ENCODE peak calls at places on chromosomes 12 and 14, in seven cellular contexts. V is psoas muscle, R is adipocyte, D is GM23248, I is prostate gland, T is HAP-1, F is aorta. Z is an unnamed sample.
A peak's percentile ranks its signal among the peaks of the same experiment; 100 is the strongest.

GRCh38 chr14:21095430-21096205 is 2.8 kb downstream of the ZNF219 start:
- DNase-seq in V (no peak), R (peak; percentile 34), D (peak; percentile 67), I (no peak), T (no peak), F (no peak), Z (no peak)

GRCh38 chr14:75361751-75362433 is 65.9 kb upstream of the JDP2 start:
- DNase-seq in V (peak; percentile 61), R (peak; percentile 61), D (peak; percentile 73), I (no peak), T (no peak), F (peak; percentile 84), Z (no peak)

GRCh38 chr12:120488057-120488660 is 7.8 kb upstream of the DYNLL1 start:
- DNase-seq in V (no peak), R (no peak), D (no peak), I (no peak), T (no peak), F (no peak), Z (no peak)

GRCh38 chr12:123937707-123938600 is 34.7 kb downstream of the CCDC92 start:
- DNase-seq in V (no peak), R (peak; percentile 39), D (no peak), I (no peak), T (no peak), F (no peak), Z (no peak)

GRCh38 chr12:106254724-106255123 is 6.9 kb upstream of the CKAP4 start:
- DNase-seq in V (no peak), R (no peak), D (no peak), I (no peak), T (no peak), F (no peak), Z (no peak)

GRCh38 chr12:63808631-63809030 is 28.9 kb downstream of the RXYLT1 start:
- DNase-seq in V (no peak), R (no peak), D (no peak), I (no peak), T (no peak), F (no peak), Z (no peak)

GRCh38 chr12:100141998-100142850 is 450 bp downstream of the BLTP3B start:
- DNase-seq in V (peak; percentile 40), R (peak; percentile 69), D (peak; percentile 70), I (peak; percentile 82), T (peak; percentile 48), F (peak; percentile 82), Z (no peak)

GRCh38 chr14:92452471-92452870 is 61.1 kb upstream of the RIN3 start:
- DNase-seq in V (no peak), R (no peak), D (no peak), I (no peak), T (no peak), F (no peak), Z (no peak)

GRCh38 chr12:108826115-108826806 is 31.1 kb downstream of the SSH1 start:
- DNase-seq in V (peak; percentile 72), R (peak; percentile 89), D (peak; percentile 97), I (no peak), T (no peak), F (peak; percentile 84), Z (no peak)

GRCh38 chr12:109998904-109999648 is at the start of gene ANKRD13A:
- DNase-seq in V (peak; percentile 90), R (peak; percentile 95), D (peak; percentile 94), I (peak; percentile 87), T (peak; percentile 92), F (peak; percentile 93), Z (peak; percentile 94)
- H3K4me3 ChIP-seq in V (peak within 1 kb of the TSS; percentile 93), R (peak within 1 kb of the TSS; percentile 98), D (peak within 1 kb of the TSS; percentile 96), I (peak within 1 kb of the TSS; percentile 96), T (peak within 1 kb of the TSS; percentile 63), F (peak within 1 kb of the TSS; percentile 82), Z (peak within 1 kb of the TSS; percentile 75)

GRCh38 chr12:54416908-54417603 is 2.0 kb downstream of the ITGA5 start:
- DNase-seq in V (no peak), R (peak; percentile 55), D (peak; percentile 40), I (no peak), T (no peak), F (no peak), Z (no peak)
- H3K4me3 ChIP-seq in V (peak overlapping the region; percentile 83), R (peak overlapping the region; percentile 94), D (peak overlapping the region; percentile 97), I (peak overlapping the region; percentile 95), T (no peak overlapping the region), F (peak overlapping the region; percentile 100), Z (no peak overlapping the region)

DNA sequence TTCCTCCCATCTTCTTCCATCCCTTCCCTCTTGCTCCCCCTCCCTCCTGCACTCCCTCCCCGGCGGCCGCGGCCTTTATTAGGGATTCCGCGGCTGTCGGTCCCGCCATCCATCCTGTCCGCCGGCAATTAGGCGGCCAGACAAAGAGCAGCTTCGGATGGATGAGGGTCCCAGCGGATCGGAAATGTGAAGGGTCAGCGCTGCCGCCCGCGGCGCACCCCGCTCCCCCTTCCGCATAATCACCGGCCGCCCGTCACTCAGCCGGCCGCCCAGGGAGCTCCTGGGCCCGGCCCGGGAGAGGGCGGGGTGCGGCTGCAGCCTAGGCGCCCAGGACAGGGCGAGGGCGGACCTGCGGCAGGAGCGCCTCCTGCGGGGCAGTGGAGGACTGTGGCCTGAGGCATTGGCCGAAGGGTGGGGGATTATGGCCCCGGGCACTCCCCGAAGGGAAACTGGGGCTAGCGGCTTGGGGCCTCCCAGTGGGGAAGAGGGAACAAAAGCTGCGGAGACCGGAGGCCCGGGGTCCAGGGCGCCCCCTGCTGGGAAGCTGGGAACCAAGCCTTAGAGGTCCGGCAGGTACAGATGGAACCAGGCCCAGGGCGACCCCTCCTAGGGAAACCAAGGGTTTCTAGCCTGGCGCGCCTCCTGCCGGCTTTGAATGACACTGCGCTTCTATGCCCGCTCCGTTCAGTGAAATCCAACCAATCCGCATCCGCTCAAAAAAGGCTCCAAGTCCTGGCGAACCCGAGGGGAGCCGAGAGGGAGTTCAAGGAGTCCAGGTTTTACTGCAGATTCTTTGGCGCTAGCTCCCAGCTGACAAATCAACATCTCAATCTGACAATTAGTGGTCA is 4.4 kb upstream of the DNAJC22 start:
- DNase-seq in V (peak; percentile 73), R (peak; percentile 88), D (peak; percentile 81), I (peak; percentile 48), T (peak; percentile 98), F (peak; percentile 91), Z (peak; percentile 68)
- H3K4me3 ChIP-seq in V (peak overlapping the region; percentile 61), R (peak overlapping the region; percentile 37), D (peak overlapping the region; percentile 67), I (peak overlapping the region; percentile 4), T (peak overlapping the region; percentile 39), F (no peak overlapping the region), Z (no peak overlapping the region)

GRCh38 chr14:56195727-56196126 is 77.5 kb downstream of the PELI2 start:
- DNase-seq in V (no peak), R (no peak), D (peak; percentile 14), I (no peak), T (no peak), F (no peak), Z (no peak)
- H3K4me3 ChIP-seq in V (peak overlapping the region; percentile 7), R (no peak overlapping the region), D (peak overlapping the region; percentile 12), I (no peak overlapping the region), T (no peak overlapping the region), F (no peak overlapping the region), Z (no peak overlapping the region)

GRCh38 chr12:66676241-66676640 is 2.6 kb downstream of the GRIP1 start:
- DNase-seq in V (no peak), R (no peak), D (no peak), I (no peak), T (no peak), F (no peak), Z (no peak)

GRCh38 chr12:66674495-66675122 is 4.3 kb downstream of the GRIP1 start:
- DNase-seq in V (no peak), R (no peak), D (no peak), I (no peak), T (no peak), F (no peak), Z (no peak)

GRCh38 chr12:66683073-66683472 is 4.2 kb upstream of the GRIP1 start:
- DNase-seq in V (no peak), R (no peak), D (no peak), I (no peak), T (no peak), F (no peak), Z (no peak)

GRCh38 chr12:66679441-66680069 is 679 bp upstream of the GRIP1 start:
- DNase-seq in V (no peak), R (no peak), D (no peak), I (no peak), T (no peak), F (no peak), Z (no peak)

GRCh38 chr12:66678640-66679268 is at the start of gene GRIP1:
- DNase-seq in V (no peak), R (no peak), D (no peak), I (no peak), T (peak; percentile 8), F (no peak), Z (peak; percentile 7)
- H3K4me3 ChIP-seq in V (peak within 1 kb of the TSS; percentile 48), R (peak within 1 kb of the TSS; percentile 59), D (no peak within 1 kb of the TSS), I (peak within 1 kb of the TSS; percentile 0), T (no peak within 1 kb of the TSS), F (peak within 1 kb of the TSS; percentile 61), Z (no peak within 1 kb of the TSS)

GRCh38 chr14:24115451-24116110 is 832 bp upstream of the NRL start:
- DNase-seq in V (no peak), R (no peak), D (peak; percentile 40), I (no peak), T (no peak), F (peak; percentile 70), Z (no peak)

GRCh38 chr14:24114536-24115450 is at the start of the genes DCAF11 and NRL:
- DNase-seq in V (peak; percentile 98), R (peak; percentile 99), D (peak; percentile 100), I (peak; percentile 99), T (peak; percentile 99), F (peak; percentile 99), Z (peak; percentile 100)

GRCh38 chr14:24117179-24117578 is 2.4 kb upstream of the NRL start:
- DNase-seq in V (no peak), R (no peak), D (no peak), I (no peak), T (no peak), F (peak; percentile 34), Z (no peak)

GRCh38 chr14:24113801-24114535 is 609 bp upstream of the DCAF11 start:
- DNase-seq in V (peak; percentile 91), R (peak; percentile 93), D (peak; percentile 96), I (peak; percentile 75), T (peak; percentile 93), F (peak; percentile 94), Z (peak; percentile 88)

GRCh38 chr14:24116111-24116809 is 1.5 kb upstream of the NRL start:
- DNase-seq in V (no peak), R (no peak), D (no peak), I (no peak), T (no peak), F (no peak), Z (no peak)
- H3K4me3 ChIP-seq in V (peak overlapping the region; percentile 80), R (peak overlapping the region; percentile 87), D (peak overlapping the region; percentile 81), I (peak overlapping the region; percentile 62), T (peak overlapping the region; percentile 91), F (no peak overlapping the region), Z (peak overlapping the region; percentile 92)